ENCODE peak calls at places on chromosomes 6 and 20, in four cellular contexts. C is NCI-H2081, J is midbrain, Y is sciatic nerve. T is an unnamed sample.

GRCh38 chr6:150966786-150967185 is 101.3 kb downstream of the MTHFD1L start:
- DNase-seq in C (no peak), J (no peak), Y (no peak), T (no peak)

GRCh38 chr6:33886673-33887144 is 82.9 kb upstream of the MLN start:
- DNase-seq in C (no peak), J (no peak), Y (no peak), T (no peak)

GRCh38 chr6:31356216-31356945 is 598 bp downstream of the HLA-B start:
- DNase-seq in C (no peak), J (no peak), Y (no peak), T (no peak)

GRCh38 chr20:10047427-10047826 is 12.6 kb downstream of the ANKEF1 start:
- DNase-seq in C (no peak), J (no peak), Y (no peak), T (no peak)

GRCh38 chr20:45405566-45406259 is 2.4 kb upstream of the DBNDD2 start:
- DNase-seq in C (no peak), J (no peak), Y (no peak), T (no peak)

GRCh38 chr20:20095114-20095872 is 43.0 kb downstream of the CFAP61 start:
- DNase-seq in C (no peak), J (no peak), Y (no peak), T (no peak)

GRCh38 chr6:169893624-169894023 is 142.2 kb downstream of the ERMARD start:
- DNase-seq in C (no peak), J (no peak), Y (no peak), T (no peak)

GRCh38 chr20:51668932-51669331 is 99.3 kb downstream of the ATP9A start:
- DNase-seq in C (no peak), J (no peak), Y (no peak), T (no peak)